ENCODE peak calls at places on chromosome 17, in nine cellular contexts. One of them, this sample, is unnamed.

GRCh38 chr17:3539881-3540540 is 17.6 kb downstream of the TRPV3 start:
- DNase-seq in cardiac muscle cell: no peak
- DNase-seq in aorta: peak; percentile 38
- DNase-seq in adrenal gland: no peak
- DNase-seq in AG04450: no peak
- DNase-seq in stomach: no peak
- DNase-seq in tibial artery: no peak
- DNase-seq in IMR-90: no peak
- DNase-seq in endodermal cell: peak; percentile 52
- DNase-seq in this sample: no peak

GRCh38 chr17:50117202-50118040 is 12.5 kb downstream of the SAMD14 start:
- DNase-seq in cardiac muscle cell: peak; percentile 90
- DNase-seq in aorta: peak; percentile 89
- DNase-seq in adrenal gland: peak; percentile 66
- DNase-seq in AG04450: no peak
- DNase-seq in stomach: peak; percentile 74
- DNase-seq in tibial artery: peak; percentile 75
- DNase-seq in IMR-90: peak; percentile 35
- DNase-seq in endodermal cell: peak; percentile 97
- DNase-seq in this sample: peak; percentile 55

GRCh38 chr17:40071720-40072480 is 9.1 kb downstream of the THRA start:
- DNase-seq in cardiac muscle cell: peak; percentile 29
- DNase-seq in aorta: peak; percentile 90
- DNase-seq in adrenal gland: peak; percentile 97
- DNase-seq in AG04450: no peak
- DNase-seq in stomach: peak; percentile 95
- DNase-seq in tibial artery: peak; percentile 98
- DNase-seq in IMR-90: no peak
- DNase-seq in endodermal cell: peak; percentile 51
- DNase-seq in this sample: peak; percentile 91

GRCh38 chr17:37065486-37066321 is 117.0 kb downstream of the AATF start:
- DNase-seq in cardiac muscle cell: no peak
- DNase-seq in aorta: no peak
- DNase-seq in adrenal gland: no peak
- DNase-seq in AG04450: no peak
- DNase-seq in stomach: no peak
- DNase-seq in tibial artery: no peak
- DNase-seq in IMR-90: no peak
- DNase-seq in endodermal cell: peak; percentile 87
- DNase-seq in this sample: peak; percentile 35

GRCh38 chr17:14432058-14432457 is 131.2 kb downstream of the HS3ST3B1 start:
- DNase-seq in cardiac muscle cell: no peak
- DNase-seq in aorta: no peak
- DNase-seq in adrenal gland: no peak
- DNase-seq in AG04450: no peak
- DNase-seq in stomach: no peak
- DNase-seq in tibial artery: no peak
- DNase-seq in IMR-90: no peak
- DNase-seq in endodermal cell: no peak
- DNase-seq in this sample: no peak

GRCh38 chr17:40097931-40098845 is 2.2 kb downstream of the NR1D1 start:
- DNase-seq in cardiac muscle cell: no peak
- DNase-seq in aorta: peak; percentile 89
- DNase-seq in adrenal gland: peak; percentile 96
- DNase-seq in AG04450: no peak
- DNase-seq in stomach: peak; percentile 85
- DNase-seq in tibial artery: peak; percentile 97
- DNase-seq in IMR-90: no peak
- DNase-seq in endodermal cell: no peak
- DNase-seq in this sample: peak; percentile 99

GRCh38 chr17:72099919-72100318 is 20.9 kb upstream of the SOX9 start:
- DNase-seq in cardiac muscle cell: no peak
- DNase-seq in aorta: no peak
- DNase-seq in adrenal gland: no peak
- DNase-seq in AG04450: peak; percentile 54
- DNase-seq in stomach: no peak
- DNase-seq in tibial artery: no peak
- DNase-seq in IMR-90: peak; percentile 90
- DNase-seq in endodermal cell: no peak
- DNase-seq in this sample: no peak

GRCh38 chr17:73020110-73020509 is 72.4 kb downstream of the SLC39A11 start:
- DNase-seq in cardiac muscle cell: no peak
- DNase-seq in aorta: no peak
- DNase-seq in adrenal gland: no peak
- DNase-seq in AG04450: no peak
- DNase-seq in stomach: no peak
- DNase-seq in tibial artery: no peak
- DNase-seq in IMR-90: no peak
- DNase-seq in endodermal cell: no peak
- DNase-seq in this sample: no peak

GRCh38 chr17:68319420-68320162 is 28.3 kb downstream of the ARSG start:
- DNase-seq in cardiac muscle cell: no peak
- DNase-seq in aorta: no peak
- DNase-seq in adrenal gland: no peak
- DNase-seq in AG04450: no peak
- DNase-seq in stomach: no peak
- DNase-seq in tibial artery: no peak
- DNase-seq in IMR-90: no peak
- DNase-seq in endodermal cell: peak; percentile 65
- DNase-seq in this sample: no peak

GRCh38 chr17:56725144-56725543 is 108.6 kb downstream of the C17orf67 start:
- DNase-seq in cardiac muscle cell: no peak
- DNase-seq in aorta: no peak
- DNase-seq in adrenal gland: no peak
- DNase-seq in AG04450: no peak
- DNase-seq in stomach: no peak
- DNase-seq in tibial artery: no peak
- DNase-seq in IMR-90: no peak
- DNase-seq in endodermal cell: no peak
- DNase-seq in this sample: no peak
- H3K4me3 ChIP-seq in cardiac muscle cell: no peak overlapping the region
- H3K4me3 ChIP-seq in aorta: no peak overlapping the region
- H3K4me3 ChIP-seq in adrenal gland: no peak overlapping the region
- H3K4me3 ChIP-seq in AG04450: no peak overlapping the region
- H3K4me3 ChIP-seq in stomach: no peak overlapping the region
- H3K4me3 ChIP-seq in tibial artery: no peak overlapping the region
- H3K4me3 ChIP-seq in IMR-90: no peak overlapping the region
- H3K4me3 ChIP-seq in endodermal cell: no peak overlapping the region
- H3K4me3 ChIP-seq in this sample: no peak overlapping the region

DNA sequence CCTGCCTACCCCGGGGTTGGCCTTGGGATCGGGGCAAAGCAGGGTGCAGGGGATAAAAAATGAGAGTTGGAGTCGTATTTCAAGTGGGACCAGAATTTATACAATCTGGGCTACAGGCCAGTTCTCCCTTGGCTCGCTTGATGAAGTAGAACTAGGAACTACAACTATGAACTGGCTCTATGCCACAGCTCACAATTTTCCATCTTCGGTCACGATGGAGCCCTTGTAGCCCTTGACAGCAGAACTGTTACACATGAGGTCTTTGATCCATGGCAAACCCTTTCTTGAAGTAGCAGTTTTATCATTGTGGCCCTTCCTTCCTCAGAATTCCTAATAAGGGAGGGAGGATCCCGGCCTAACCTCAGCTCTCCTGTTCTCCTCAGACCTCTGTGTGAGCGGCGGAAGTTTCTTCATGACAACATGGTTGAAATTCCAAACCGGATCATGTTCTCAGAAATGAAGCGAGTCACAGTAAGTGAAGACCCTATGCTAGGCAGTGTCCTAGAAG is 17.1 kb downstream of the LIG3 start:
- DNase-seq in cardiac muscle cell: no peak
- DNase-seq in aorta: no peak
- DNase-seq in adrenal gland: peak; percentile 73
- DNase-seq in AG04450: peak; percentile 72
- DNase-seq in stomach: peak; percentile 88
- DNase-seq in tibial artery: peak; percentile 79
- DNase-seq in IMR-90: peak; percentile 87
- DNase-seq in endodermal cell: no peak
- DNase-seq in this sample: no peak
- H3K27ac ChIP-seq in cardiac muscle cell: peak overlapping the region; percentile 22
- H3K27ac ChIP-seq in aorta: no peak overlapping the region
- H3K27ac ChIP-seq in adrenal gland: peak overlapping the region; percentile 3
- H3K27ac ChIP-seq in AG04450: peak overlapping the region; percentile 63
- H3K27ac ChIP-seq in stomach: peak overlapping the region; percentile 68
- H3K27ac ChIP-seq in tibial artery: peak overlapping the region; percentile 76
- H3K27ac ChIP-seq in IMR-90: peak overlapping the region; percentile 77
- H3K27ac ChIP-seq in endodermal cell: no peak overlapping the region
- H3K27ac ChIP-seq in this sample: peak overlapping the region; percentile 60

DNA sequence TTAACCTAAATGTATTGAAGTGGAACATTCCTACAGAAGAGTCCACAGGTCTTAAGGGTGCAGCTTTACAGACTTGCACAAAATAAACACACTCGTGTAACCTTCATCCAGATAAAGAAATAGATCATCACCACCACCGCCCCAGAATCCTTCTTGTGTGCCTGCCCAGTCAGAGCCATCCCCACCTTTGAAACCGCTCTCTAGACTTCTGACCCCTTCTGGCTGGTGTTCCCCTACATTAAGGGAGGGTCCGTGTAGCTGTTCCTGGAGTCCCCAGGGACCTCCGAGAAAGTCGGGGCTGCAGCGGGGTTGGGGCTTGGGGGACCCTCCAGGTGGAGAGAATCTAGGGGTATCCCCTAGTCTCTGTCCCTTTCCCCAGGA is 9.4 kb downstream of the TBX4 start:
- DNase-seq in cardiac muscle cell: no peak
- DNase-seq in aorta: no peak
- DNase-seq in adrenal gland: no peak
- DNase-seq in AG04450: no peak
- DNase-seq in stomach: no peak
- DNase-seq in tibial artery: no peak
- DNase-seq in IMR-90: no peak
- DNase-seq in endodermal cell: no peak
- DNase-seq in this sample: no peak
- H3K27me3 ChIP-seq in cardiac muscle cell: peaks cover 71% of the 10 kb centered on the region
- H3K27me3 ChIP-seq in aorta: no peaks in the 10 kb centered on the region
- H3K27me3 ChIP-seq in adrenal gland: peaks cover 60% of the 10 kb centered on the region
- H3K27me3 ChIP-seq in AG04450: peaks cover 58% of the 10 kb centered on the region
- H3K27me3 ChIP-seq in stomach: peaks cover 72% of the 10 kb centered on the region
- H3K27me3 ChIP-seq in tibial artery: peaks cover 41% of the 10 kb centered on the region
- H3K27me3 ChIP-seq in IMR-90: peaks cover 70% of the 10 kb centered on the region
- H3K27me3 ChIP-seq in endodermal cell: peaks cover 100% of the 10 kb centered on the region
- H3K27me3 ChIP-seq in this sample: peaks cover 8% of the 10 kb centered on the region

GRCh38 chr17:43907425-43907981 is at the start of gene MPP2:
- DNase-seq in cardiac muscle cell: peak; percentile 92
- DNase-seq in aorta: peak; percentile 93
- DNase-seq in adrenal gland: peak; percentile 43
- DNase-seq in AG04450: peak; percentile 26
- DNase-seq in stomach: peak; percentile 73
- DNase-seq in tibial artery: peak; percentile 85
- DNase-seq in IMR-90: peak; percentile 58
- DNase-seq in endodermal cell: peak; percentile 98
- DNase-seq in this sample: no peak

GRCh38 chr17:43905985-43906852 is 1.1 kb downstream of the MPP2 start:
- DNase-seq in cardiac muscle cell: peak; percentile 81
- DNase-seq in aorta: peak; percentile 96
- DNase-seq in adrenal gland: peak; percentile 39
- DNase-seq in AG04450: no peak
- DNase-seq in stomach: peak; percentile 74
- DNase-seq in tibial artery: peak; percentile 91
- DNase-seq in IMR-90: peak; percentile 45
- DNase-seq in endodermal cell: peak; percentile 99
- DNase-seq in this sample: no peak

GRCh38 chr17:43905400-43905984 is 1.8 kb downstream of the MPP2 start:
- DNase-seq in cardiac muscle cell: no peak
- DNase-seq in aorta: no peak
- DNase-seq in adrenal gland: no peak
- DNase-seq in AG04450: no peak
- DNase-seq in stomach: no peak
- DNase-seq in tibial artery: no peak
- DNase-seq in IMR-90: no peak
- DNase-seq in endodermal cell: no peak
- DNase-seq in this sample: no peak

GRCh38 chr17:43908111-43908721 is 880 bp upstream of the MPP2 start:
- DNase-seq in cardiac muscle cell: peak; percentile 78
- DNase-seq in aorta: peak; percentile 90
- DNase-seq in adrenal gland: peak; percentile 32
- DNase-seq in AG04450: peak; percentile 18
- DNase-seq in stomach: peak; percentile 65
- DNase-seq in tibial artery: peak; percentile 92
- DNase-seq in IMR-90: peak; percentile 65
- DNase-seq in endodermal cell: peak; percentile 91
- DNase-seq in this sample: no peak

GRCh38 chr17:43906951-43907424 is 348 bp downstream of the MPP2 start:
- DNase-seq in cardiac muscle cell: no peak
- DNase-seq in aorta: no peak
- DNase-seq in adrenal gland: no peak
- DNase-seq in AG04450: no peak
- DNase-seq in stomach: no peak
- DNase-seq in tibial artery: no peak
- DNase-seq in IMR-90: no peak
- DNase-seq in endodermal cell: no peak
- DNase-seq in this sample: no peak
- H3K4me3 ChIP-seq in cardiac muscle cell: peak overlapping the region; percentile 68
- H3K4me3 ChIP-seq in aorta: peak overlapping the region; percentile 78
- H3K4me3 ChIP-seq in adrenal gland: peak overlapping the region; percentile 63
- H3K4me3 ChIP-seq in AG04450: peak overlapping the region; percentile 68
- H3K4me3 ChIP-seq in stomach: peak overlapping the region; percentile 81
- H3K4me3 ChIP-seq in tibial artery: peak overlapping the region; percentile 76
- H3K4me3 ChIP-seq in IMR-90: peak overlapping the region; percentile 57
- H3K4me3 ChIP-seq in endodermal cell: peak overlapping the region; percentile 72
- H3K4me3 ChIP-seq in this sample: peak overlapping the region; percentile 19

DNA sequence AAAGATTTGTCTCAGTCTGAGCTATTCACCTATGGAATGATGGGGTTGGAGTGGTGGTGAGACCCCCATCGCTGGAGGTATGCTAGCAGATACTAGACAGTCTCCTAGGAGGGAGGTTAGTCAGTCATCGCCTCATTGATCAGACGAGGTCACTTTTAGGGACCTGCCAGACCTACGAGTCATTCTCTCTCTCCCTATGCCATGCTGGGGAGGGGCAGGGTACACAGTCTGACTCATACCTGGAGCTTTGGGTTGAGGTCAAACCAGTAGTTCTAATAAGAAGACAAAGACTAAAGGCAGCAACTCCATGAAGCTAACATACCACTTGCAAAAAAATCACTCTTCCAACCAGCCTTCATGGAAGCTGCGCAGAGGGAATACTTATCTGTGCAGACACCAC is 236.7 kb upstream of the NLRP1 start:
- DNase-seq in cardiac muscle cell: no peak
- DNase-seq in aorta: no peak
- DNase-seq in adrenal gland: no peak
- DNase-seq in AG04450: no peak
- DNase-seq in stomach: no peak
- DNase-seq in tibial artery: no peak
- DNase-seq in IMR-90: peak; percentile 29
- DNase-seq in endodermal cell: no peak
- DNase-seq in this sample: no peak
- H3K27ac ChIP-seq in cardiac muscle cell: no peak overlapping the region
- H3K27ac ChIP-seq in aorta: no peak overlapping the region
- H3K27ac ChIP-seq in adrenal gland: no peak overlapping the region
- H3K27ac ChIP-seq in AG04450: no peak overlapping the region
- H3K27ac ChIP-seq in stomach: no peak overlapping the region
- H3K27ac ChIP-seq in tibial artery: peak overlapping the region; percentile 61
- H3K27ac ChIP-seq in IMR-90: no peak overlapping the region
- H3K27ac ChIP-seq in endodermal cell: no peak overlapping the region
- H3K27ac ChIP-seq in this sample: no peak overlapping the region